ENCODE peak calls at places on chromosomes 11 and 22, in five cellular contexts. One of them, this sample, is unnamed.
A peak's percentile ranks its signal among the peaks of the same experiment; 100 is the strongest.

GRCh38 chr11:75968021-75968685 is 153.1 kb downstream of the UVRAG start:
- DNase-seq in cardiac muscle cell: no peak
- DNase-seq in A549: no peak
- DNase-seq in PC-9: no peak
- DNase-seq in ovary: no peak
- DNase-seq in this sample: no peak

GRCh38 chr22:24601217-24602104 is 1.5 kb upstream of the GGT1 start:
- DNase-seq in cardiac muscle cell: no peak
- DNase-seq in A549: no peak
- DNase-seq in PC-9: peak; percentile 89
- DNase-seq in ovary: no peak
- DNase-seq in this sample: no peak

GRCh38 chr22:48829908-48830307 is 997.8 kb downstream of the BRD1 start:
- DNase-seq in cardiac muscle cell: no peak
- DNase-seq in A549: no peak
- DNase-seq in PC-9: no peak
- DNase-seq in ovary: no peak
- DNase-seq in this sample: no peak

GRCh38 chr11:114346709-114347141 is 50.5 kb downstream of the NNMT start:
- DNase-seq in cardiac muscle cell: no peak
- DNase-seq in A549: no peak
- DNase-seq in PC-9: no peak
- DNase-seq in ovary: no peak
- DNase-seq in this sample: no peak

GRCh38 chr11:60785806-60786361 is 751 bp downstream of the MS4A10 start:
- DNase-seq in cardiac muscle cell: no peak
- DNase-seq in A549: no peak
- DNase-seq in PC-9: no peak
- DNase-seq in ovary: no peak
- DNase-seq in this sample: peak; percentile 66

GRCh38 chr11:28673687-28674431 is 565.7 kb downstream of the METTL15 start:
- DNase-seq in cardiac muscle cell: no peak
- DNase-seq in A549: no peak
- DNase-seq in PC-9: peak; percentile 46
- DNase-seq in ovary: no peak
- DNase-seq in this sample: no peak

GRCh38 chr11:126442523-126442922 is 87.0 kb downstream of the ST3GAL4 start:
- DNase-seq in cardiac muscle cell: no peak
- DNase-seq in A549: no peak
- DNase-seq in PC-9: no peak
- DNase-seq in ovary: no peak
- DNase-seq in this sample: no peak

GRCh38 chr11:74443071-74443864 is 24.1 kb downstream of the KCNE3 start:
- DNase-seq in cardiac muscle cell: peak; percentile 21
- DNase-seq in A549: peak; percentile 44
- DNase-seq in PC-9: peak; percentile 57
- DNase-seq in ovary: no peak
- DNase-seq in this sample: no peak

GRCh38 chr11:116527180-116527991 is 245.4 kb downstream of the BUD13 start:
- DNase-seq in cardiac muscle cell: no peak
- DNase-seq in A549: no peak
- DNase-seq in PC-9: no peak
- DNase-seq in ovary: no peak
- DNase-seq in this sample: no peak

GRCh38 chr11:35317253-35317652 is 102.1 kb downstream of the SLC1A2 start:
- DNase-seq in cardiac muscle cell: no peak
- DNase-seq in A549: no peak
- DNase-seq in PC-9: no peak
- DNase-seq in ovary: no peak
- DNase-seq in this sample: no peak

GRCh38 chr11:21564813-21565212 is 628.1 kb upstream of the ANO5 start:
- DNase-seq in cardiac muscle cell: no peak
- DNase-seq in A549: no peak
- DNase-seq in PC-9: no peak
- DNase-seq in ovary: no peak
- DNase-seq in this sample: no peak

GRCh38 chr11:88535916-88536547 is 198.5 kb upstream of the CTSC start:
- DNase-seq in cardiac muscle cell: no peak
- DNase-seq in A549: peak; percentile 40
- DNase-seq in PC-9: no peak
- DNase-seq in ovary: no peak
- DNase-seq in this sample: peak; percentile 63

GRCh38 chr11:10443721-10444120 is 11.3 kb upstream of the AMPD3 start:
- DNase-seq in cardiac muscle cell: no peak
- DNase-seq in A549: no peak
- DNase-seq in PC-9: no peak
- DNase-seq in ovary: no peak
- DNase-seq in this sample: no peak

GRCh38 chr22:22834204-22834603 is 53.4 kb upstream of the IGLL5 start:
- DNase-seq in cardiac muscle cell: no peak
- DNase-seq in A549: no peak
- DNase-seq in PC-9: no peak
- DNase-seq in ovary: no peak
- DNase-seq in this sample: no peak

GRCh38 chr11:8832571-8833260 is 78.3 kb upstream of the AKIP1 start:
- DNase-seq in cardiac muscle cell: no peak
- DNase-seq in A549: no peak
- DNase-seq in PC-9: peak; percentile 73
- DNase-seq in ovary: no peak
- DNase-seq in this sample: peak; percentile 61

GRCh38 chr11:121058941-121059340 is 35.0 kb downstream of the TBCEL start:
- DNase-seq in cardiac muscle cell: no peak
- DNase-seq in A549: no peak
- DNase-seq in PC-9: no peak
- DNase-seq in ovary: no peak
- DNase-seq in this sample: no peak

GRCh38 chr11:134856371-134856971 is 444.4 kb upstream of the B3GAT1 start:
- DNase-seq in cardiac muscle cell: no peak
- DNase-seq in A549: no peak
- DNase-seq in PC-9: no peak
- DNase-seq in ovary: no peak
- DNase-seq in this sample: no peak

GRCh38 chr11:82874646-82875523 is 25.3 kb downstream of the PRCP start:
- DNase-seq in cardiac muscle cell: no peak
- DNase-seq in A549: no peak
- DNase-seq in PC-9: no peak
- DNase-seq in ovary: no peak
- DNase-seq in this sample: no peak

GRCh38 chr22:37377927-37378326 is 49.4 kb downstream of the ELFN2 start:
- DNase-seq in cardiac muscle cell: no peak
- DNase-seq in A549: no peak
- DNase-seq in PC-9: no peak
- DNase-seq in ovary: no peak
- DNase-seq in this sample: no peak

GRCh38 chr11:8262552-8263108 is 1.0 kb downstream of the LMO1 start:
- DNase-seq in cardiac muscle cell: peak; percentile 90
- DNase-seq in A549: peak; percentile 41
- DNase-seq in PC-9: peak; percentile 44
- DNase-seq in ovary: peak; percentile 33
- DNase-seq in this sample: peak; percentile 20

GRCh38 chr11:225734-226453 is 10.2 kb downstream of the SIRT3 start:
- DNase-seq in cardiac muscle cell: no peak
- DNase-seq in A549: no peak
- DNase-seq in PC-9: no peak
- DNase-seq in ovary: no peak
- DNase-seq in this sample: no peak

GRCh38 chr22:21791635-21792625 is 56.3 kb upstream of the YPEL1 start:
- DNase-seq in cardiac muscle cell: no peak
- DNase-seq in A549: no peak
- DNase-seq in PC-9: no peak
- DNase-seq in ovary: no peak
- DNase-seq in this sample: no peak

GRCh38 chr11:30333405-30333804 is 10.5 kb downstream of the ARL14EP start:
- DNase-seq in cardiac muscle cell: peak; percentile 23
- DNase-seq in A549: no peak
- DNase-seq in PC-9: no peak
- DNase-seq in ovary: no peak
- DNase-seq in this sample: no peak

GRCh38 chr11:8709002-8709672 is 26.5 kb downstream of the RPL27A start:
- DNase-seq in cardiac muscle cell: no peak
- DNase-seq in A549: no peak
- DNase-seq in PC-9: no peak
- DNase-seq in ovary: peak; percentile 89
- DNase-seq in this sample: peak; percentile 85

GRCh38 chr11:75563978-75564552 is 2.0 kb downstream of the SERPINH1 start:
- DNase-seq in cardiac muscle cell: peak; percentile 82
- DNase-seq in A549: no peak
- DNase-seq in PC-9: no peak
- DNase-seq in ovary: peak; percentile 71
- DNase-seq in this sample: peak; percentile 57

GRCh38 chr11:68127791-68128681 is 6.8 kb upstream of the CHKA start:
- DNase-seq in cardiac muscle cell: peak; percentile 95
- DNase-seq in A549: no peak
- DNase-seq in PC-9: peak; percentile 95
- DNase-seq in ovary: peak; percentile 89
- DNase-seq in this sample: no peak

GRCh38 chr11:105297463-105297862 is 157.9 kb upstream of the CARD18 start:
- DNase-seq in cardiac muscle cell: no peak
- DNase-seq in A549: no peak
- DNase-seq in PC-9: no peak
- DNase-seq in ovary: no peak
- DNase-seq in this sample: no peak

GRCh38 chr11:130416906-130417305 is 11.5 kb downstream of the ADAMTS8 start:
- DNase-seq in cardiac muscle cell: no peak
- DNase-seq in A549: no peak
- DNase-seq in PC-9: no peak
- DNase-seq in ovary: no peak
- DNase-seq in this sample: no peak

GRCh38 chr11:43517518-43517917 is 158.8 kb downstream of the TTC17 start:
- DNase-seq in cardiac muscle cell: no peak
- DNase-seq in A549: no peak
- DNase-seq in PC-9: no peak
- DNase-seq in ovary: no peak
- DNase-seq in this sample: no peak

GRCh38 chr22:27603111-27603822 is 198.3 kb downstream of the MN1 start:
- DNase-seq in cardiac muscle cell: no peak
- DNase-seq in A549: no peak
- DNase-seq in PC-9: no peak
- DNase-seq in ovary: no peak
- DNase-seq in this sample: no peak

GRCh38 chr11:112357488-112357887 is 96.8 kb upstream of the PLET1 start:
- DNase-seq in cardiac muscle cell: no peak
- DNase-seq in A549: no peak
- DNase-seq in PC-9: no peak
- DNase-seq in ovary: no peak
- DNase-seq in this sample: no peak

GRCh38 chr11:33389635-33390034 is 132.5 kb downstream of the HIPK3 start:
- DNase-seq in cardiac muscle cell: no peak
- DNase-seq in A549: no peak
- DNase-seq in PC-9: no peak
- DNase-seq in ovary: no peak
- DNase-seq in this sample: no peak

DNA sequence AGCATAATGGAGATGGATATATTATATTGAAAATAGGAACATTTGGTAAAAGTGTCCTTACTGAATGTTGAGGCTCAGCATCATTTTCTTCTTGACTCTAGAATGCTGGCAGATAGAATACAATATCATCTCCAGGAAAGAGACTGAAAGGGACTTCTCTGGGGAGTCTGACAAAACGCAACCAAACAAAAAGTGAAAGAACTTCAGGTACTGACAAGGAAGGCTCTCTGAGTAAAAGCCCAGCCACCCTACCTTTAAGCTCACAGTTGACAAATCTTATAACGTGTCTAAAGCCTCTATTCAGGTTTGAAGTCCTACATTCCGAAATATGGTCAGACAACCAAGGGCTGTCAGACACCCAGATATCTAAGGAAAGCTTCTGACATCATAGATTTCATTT is 590.8 kb downstream of the SOX6 start:
- DNase-seq in cardiac muscle cell: no peak
- DNase-seq in A549: no peak
- DNase-seq in PC-9: no peak
- DNase-seq in ovary: no peak
- DNase-seq in this sample: no peak
- H3K4me3 ChIP-seq in cardiac muscle cell: no peak overlapping the region
- H3K4me3 ChIP-seq in A549: no peak overlapping the region
- H3K4me3 ChIP-seq in PC-9: no peak overlapping the region
- H3K4me3 ChIP-seq in ovary: no peak overlapping the region
- H3K4me3 ChIP-seq in this sample: no peak overlapping the region

DNA sequence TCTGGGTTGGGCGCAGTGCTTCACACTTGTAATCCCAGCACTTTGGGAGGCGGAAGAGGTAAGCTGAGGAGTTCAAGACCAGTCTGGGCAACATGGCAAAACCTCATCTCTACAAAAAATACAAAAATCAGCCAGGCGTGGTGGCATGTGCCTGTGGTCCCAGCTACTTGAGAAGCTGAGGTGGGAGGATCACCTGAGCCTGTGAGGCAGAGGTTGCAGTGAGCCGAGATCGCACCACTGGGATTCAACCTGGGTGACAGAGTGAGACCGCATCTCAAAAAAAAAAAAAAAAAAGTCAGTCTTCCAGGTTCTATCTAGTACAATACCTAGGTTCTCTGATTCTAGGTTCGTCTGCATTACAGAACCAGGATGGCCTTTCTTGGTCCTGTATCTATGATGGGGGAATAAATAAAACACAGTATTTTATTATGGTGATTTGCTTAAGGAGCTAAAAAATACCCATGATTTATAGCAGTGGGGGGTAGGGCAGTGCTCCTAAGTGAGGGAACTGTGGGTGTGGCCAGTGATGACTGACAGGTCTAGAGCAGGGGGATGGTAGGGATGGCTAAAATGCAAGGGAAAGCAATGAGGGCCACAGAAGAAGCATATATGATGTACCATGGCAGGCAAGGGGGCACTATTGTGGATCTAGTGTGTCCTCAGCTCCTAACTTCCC is 65.6 kb upstream of the NUP160 start:
- DNase-seq in cardiac muscle cell: no peak
- DNase-seq in A549: no peak
- DNase-seq in PC-9: no peak
- DNase-seq in ovary: no peak
- DNase-seq in this sample: no peak
- H3K4me1 ChIP-seq in cardiac muscle cell: peaks cover 13% of the 10 kb centered on the region
- H3K4me1 ChIP-seq in A549: peaks cover 42% of the 10 kb centered on the region
- H3K4me1 ChIP-seq in PC-9: peaks cover 33% of the 10 kb centered on the region
- H3K4me1 ChIP-seq in ovary: peaks cover 8% of the 10 kb centered on the region
- H3K4me1 ChIP-seq in this sample: peaks cover 16% of the 10 kb centered on the region

GRCh38 chr22:31637938-31638618 is 23.9 kb downstream of the PISD start:
- DNase-seq in cardiac muscle cell: no peak
- DNase-seq in A549: no peak
- DNase-seq in PC-9: peak; percentile 34
- DNase-seq in ovary: no peak
- DNase-seq in this sample: no peak

GRCh38 chr22:31637375-31637937 is 24.6 kb downstream of the PISD start:
- DNase-seq in cardiac muscle cell: peak; percentile 20
- DNase-seq in A549: no peak
- DNase-seq in PC-9: no peak
- DNase-seq in ovary: no peak
- DNase-seq in this sample: no peak

GRCh38 chr22:31635638-31636306 is 26.2 kb downstream of the PISD start:
- DNase-seq in cardiac muscle cell: no peak
- DNase-seq in A549: no peak
- DNase-seq in PC-9: no peak
- DNase-seq in ovary: no peak
- DNase-seq in this sample: no peak

GRCh38 chr22:31639640-31640039 is 22.4 kb downstream of the PISD start:
- DNase-seq in cardiac muscle cell: no peak
- DNase-seq in A549: no peak
- DNase-seq in PC-9: peak; percentile 44
- DNase-seq in ovary: no peak
- DNase-seq in this sample: no peak
- H3K27ac ChIP-seq in cardiac muscle cell: no peak overlapping the region
- H3K27ac ChIP-seq in A549: no peak overlapping the region
- H3K27ac ChIP-seq in PC-9: no peak overlapping the region
- H3K27ac ChIP-seq in ovary: no peak overlapping the region
- H3K27ac ChIP-seq in this sample: no peak overlapping the region

GRCh38 chr11:87258171-87258833 is 220.6 kb downstream of the TMEM135 start:
- DNase-seq in cardiac muscle cell: no peak
- DNase-seq in A549: no peak
- DNase-seq in PC-9: no peak
- DNase-seq in ovary: no peak
- DNase-seq in this sample: no peak
- H3K4me3 ChIP-seq in cardiac muscle cell: no peak overlapping the region
- H3K4me3 ChIP-seq in A549: no peak overlapping the region
- H3K4me3 ChIP-seq in PC-9: no peak overlapping the region
- H3K4me3 ChIP-seq in ovary: no peak overlapping the region
- H3K4me3 ChIP-seq in this sample: no peak overlapping the region